ENCODE peak calls at places on chromosomes 12 and 14, in six cellular contexts. One of them, this sample, is unnamed.

GRCh38 chr14:102838531-102838930 is 61.3 kb downstream of the TRAF3 start:
- DNase-seq in stromal cell of bone marrow: no peak
- DNase-seq in globus pallidus: no peak
- DNase-seq in T-helper 22 cell: no peak
- DNase-seq in GDM1: no peak
- DNase-seq in neural crest cell: no peak
- DNase-seq in this sample: no peak

GRCh38 chr12:107990325-107990724 is 138.8 kb upstream of the WSCD2 start:
- DNase-seq in neural crest cell: peak
- DNase-seq in GDM1: no peak
- DNase-seq in stromal cell of bone marrow: no peak
- DNase-seq in T-helper 22 cell: no peak
- DNase-seq in globus pallidus: no peak
- DNase-seq in this sample: peak

GRCh38 chr12:78229491-78230209 is 399.0 kb downstream of the NAV3 start:
- DNase-seq in neural crest cell: peak
- DNase-seq in stromal cell of bone marrow: no peak
- DNase-seq in GDM1: no peak
- DNase-seq in globus pallidus: no peak
- DNase-seq in T-helper 22 cell: no peak
- DNase-seq in this sample: peak

GRCh38 chr12:82047480-82047879 is 288.3 kb upstream of the PPFIA2 start:
- DNase-seq in stromal cell of bone marrow: peak
- DNase-seq in neural crest cell: no peak
- DNase-seq in globus pallidus: no peak
- DNase-seq in GDM1: no peak
- DNase-seq in T-helper 22 cell: no peak
- DNase-seq in this sample: no peak

GRCh38 chr14:101819251-101819990 is 57.9 kb downstream of the PPP2R5C start:
- DNase-seq in neural crest cell: no peak
- DNase-seq in globus pallidus: no peak
- DNase-seq in stromal cell of bone marrow: no peak
- DNase-seq in T-helper 22 cell: peak
- DNase-seq in GDM1: no peak
- DNase-seq in this sample: peak

GRCh38 chr12:65860584-65860983 is 36.3 kb downstream of the HMGA2 start:
- DNase-seq in stromal cell of bone marrow: no peak
- DNase-seq in T-helper 22 cell: no peak
- DNase-seq in globus pallidus: no peak
- DNase-seq in GDM1: no peak
- DNase-seq in neural crest cell: no peak
- DNase-seq in this sample: no peak

GRCh38 chr12:75694891-75695290 is 183.5 kb upstream of the KRR1 start:
- DNase-seq in globus pallidus: no peak
- DNase-seq in stromal cell of bone marrow: no peak
- DNase-seq in T-helper 22 cell: no peak
- DNase-seq in GDM1: no peak
- DNase-seq in neural crest cell: no peak
- DNase-seq in this sample: no peak

GRCh38 chr12:113914806-113915205 is 51.3 kb downstream of the RBM19 start:
- DNase-seq in stromal cell of bone marrow: no peak
- DNase-seq in globus pallidus: no peak
- DNase-seq in neural crest cell: no peak
- DNase-seq in GDM1: no peak
- DNase-seq in T-helper 22 cell: no peak
- DNase-seq in this sample: no peak

GRCh38 chr14:105860615-105861580 is 334.5 kb downstream of the TMEM121 start:
- DNase-seq in stromal cell of bone marrow: no peak
- DNase-seq in T-helper 22 cell: no peak
- DNase-seq in globus pallidus: no peak
- DNase-seq in GDM1: no peak
- DNase-seq in neural crest cell: no peak
- DNase-seq in this sample: peak

GRCh38 chr12:92094751-92095161 is 50.9 kb downstream of the BTG1 start:
- DNase-seq in neural crest cell: no peak
- DNase-seq in stromal cell of bone marrow: no peak
- DNase-seq in globus pallidus: no peak
- DNase-seq in GDM1: no peak
- DNase-seq in T-helper 22 cell: no peak
- DNase-seq in this sample: no peak

GRCh38 chr14:96098309-96098998 is 59.3 kb downstream of the C14orf132 start:
- DNase-seq in T-helper 22 cell: no peak
- DNase-seq in stromal cell of bone marrow: peak
- DNase-seq in neural crest cell: peak
- DNase-seq in globus pallidus: peak
- DNase-seq in GDM1: no peak
- DNase-seq in this sample: no peak

GRCh38 chr14:76330411-76331327 is 45.3 kb upstream of the ESRRB start:
- DNase-seq in GDM1: no peak
- DNase-seq in neural crest cell: no peak
- DNase-seq in stromal cell of bone marrow: no peak
- DNase-seq in globus pallidus: no peak
- DNase-seq in T-helper 22 cell: no peak
- DNase-seq in this sample: no peak

GRCh38 chr12:127393896-127394295 is 873.1 kb upstream of the TMEM132C start:
- DNase-seq in neural crest cell: no peak
- DNase-seq in stromal cell of bone marrow: peak
- DNase-seq in GDM1: no peak
- DNase-seq in T-helper 22 cell: no peak
- DNase-seq in globus pallidus: no peak
- DNase-seq in this sample: no peak

GRCh38 chr14:42872775-42873174 is 1266.1 kb downstream of the LRFN5 start:
- DNase-seq in GDM1: no peak
- DNase-seq in T-helper 22 cell: no peak
- DNase-seq in stromal cell of bone marrow: no peak
- DNase-seq in globus pallidus: no peak
- DNase-seq in neural crest cell: no peak
- DNase-seq in this sample: no peak

GRCh38 chr12:54369597-54370217 is 5.4 kb upstream of the GPR84 start:
- DNase-seq in T-helper 22 cell: no peak
- DNase-seq in GDM1: no peak
- DNase-seq in neural crest cell: no peak
- DNase-seq in globus pallidus: no peak
- DNase-seq in stromal cell of bone marrow: no peak
- DNase-seq in this sample: no peak

GRCh38 chr12:120089105-120089504 is 27.4 kb downstream of the RAB35 start:
- DNase-seq in neural crest cell: no peak
- DNase-seq in GDM1: no peak
- DNase-seq in stromal cell of bone marrow: no peak
- DNase-seq in globus pallidus: no peak
- DNase-seq in T-helper 22 cell: no peak
- DNase-seq in this sample: no peak

GRCh38 chr12:60138526-60138925 is 542.7 kb downstream of the SLC16A7 start:
- DNase-seq in GDM1: no peak
- DNase-seq in T-helper 22 cell: no peak
- DNase-seq in stromal cell of bone marrow: no peak
- DNase-seq in globus pallidus: no peak
- DNase-seq in neural crest cell: no peak
- DNase-seq in this sample: no peak

GRCh38 chr14:102370305-102370809 is 7.6 kb downstream of the TECPR2 start:
- DNase-seq in globus pallidus: no peak
- DNase-seq in neural crest cell: no peak
- DNase-seq in stromal cell of bone marrow: no peak
- DNase-seq in T-helper 22 cell: no peak
- DNase-seq in GDM1: no peak
- DNase-seq in this sample: no peak

GRCh38 chr14:50403433-50403832 is 6.8 kb upstream of the CDKL1 start:
- DNase-seq in T-helper 22 cell: no peak
- DNase-seq in globus pallidus: no peak
- DNase-seq in neural crest cell: no peak
- DNase-seq in stromal cell of bone marrow: no peak
- DNase-seq in GDM1: no peak
- DNase-seq in this sample: no peak

GRCh38 chr12:14567311-14568195 is at the start of gene PLBD1:
- DNase-seq in T-helper 22 cell: no peak
- DNase-seq in GDM1: no peak
- DNase-seq in globus pallidus: peak
- DNase-seq in neural crest cell: peak
- DNase-seq in stromal cell of bone marrow: peak
- DNase-seq in this sample: peak

GRCh38 chr14:65019944-65020566 is 33.4 kb downstream of the FNTB start:
- DNase-seq in T-helper 22 cell: no peak
- DNase-seq in GDM1: peak
- DNase-seq in globus pallidus: peak
- DNase-seq in stromal cell of bone marrow: peak
- DNase-seq in neural crest cell: peak
- DNase-seq in this sample: peak

GRCh38 chr12:124694250-124694649 is 126.8 kb upstream of the NCOR2 start:
- DNase-seq in stromal cell of bone marrow: no peak
- DNase-seq in GDM1: no peak
- DNase-seq in neural crest cell: no peak
- DNase-seq in T-helper 22 cell: no peak
- DNase-seq in globus pallidus: no peak
- DNase-seq in this sample: no peak

GRCh38 chr14:85333313-85333712 is 196.6 kb upstream of the FLRT2 start:
- DNase-seq in GDM1: no peak
- DNase-seq in T-helper 22 cell: no peak
- DNase-seq in neural crest cell: no peak
- DNase-seq in globus pallidus: no peak
- DNase-seq in stromal cell of bone marrow: peak
- DNase-seq in this sample: no peak

GRCh38 chr14:34301107-34301734 is 160.8 kb downstream of the SPTSSA start:
- DNase-seq in stromal cell of bone marrow: peak
- DNase-seq in neural crest cell: peak
- DNase-seq in T-helper 22 cell: no peak
- DNase-seq in globus pallidus: peak
- DNase-seq in GDM1: peak
- DNase-seq in this sample: no peak

GRCh38 chr14:103700753-103701490 is 14.3 kb downstream of the XRCC3 start:
- DNase-seq in GDM1: no peak
- DNase-seq in T-helper 22 cell: no peak
- DNase-seq in stromal cell of bone marrow: no peak
- DNase-seq in globus pallidus: no peak
- DNase-seq in neural crest cell: no peak
- DNase-seq in this sample: peak

GRCh38 chr14:42002139-42002538 is 395.5 kb downstream of the LRFN5 start:
- DNase-seq in neural crest cell: no peak
- DNase-seq in T-helper 22 cell: no peak
- DNase-seq in GDM1: no peak
- DNase-seq in globus pallidus: no peak
- DNase-seq in stromal cell of bone marrow: no peak
- DNase-seq in this sample: no peak

GRCh38 chr12:53225635-53226424 is 6.2 kb downstream of the RARG start:
- DNase-seq in stromal cell of bone marrow: no peak
- DNase-seq in globus pallidus: no peak
- DNase-seq in T-helper 22 cell: no peak
- DNase-seq in neural crest cell: no peak
- DNase-seq in GDM1: no peak
- DNase-seq in this sample: no peak

GRCh38 chr12:124334976-124335375 is 40.1 kb downstream of the RFLNA start:
- DNase-seq in GDM1: no peak
- DNase-seq in globus pallidus: no peak
- DNase-seq in T-helper 22 cell: no peak
- DNase-seq in neural crest cell: no peak
- DNase-seq in stromal cell of bone marrow: no peak
- DNase-seq in this sample: no peak

GRCh38 chr12:88471641-88472040 is 108.6 kb downstream of the KITLG start:
- DNase-seq in globus pallidus: no peak
- DNase-seq in GDM1: no peak
- DNase-seq in stromal cell of bone marrow: peak
- DNase-seq in T-helper 22 cell: no peak
- DNase-seq in neural crest cell: no peak
- DNase-seq in this sample: no peak

GRCh38 chr12:3990356-3990975 is 117.3 kb upstream of the PARP11 start:
- DNase-seq in neural crest cell: no peak
- DNase-seq in T-helper 22 cell: no peak
- DNase-seq in GDM1: no peak
- DNase-seq in globus pallidus: no peak
- DNase-seq in stromal cell of bone marrow: no peak
- DNase-seq in this sample: no peak

GRCh38 chr12:69052613-69053408 is 119.8 kb upstream of the CPM start:
- DNase-seq in T-helper 22 cell: no peak
- DNase-seq in globus pallidus: no peak
- DNase-seq in stromal cell of bone marrow: peak
- DNase-seq in GDM1: no peak
- DNase-seq in neural crest cell: no peak
- DNase-seq in this sample: no peak

GRCh38 chr12:120688527-120689071 is 1.6 kb downstream of the MLEC start:
- DNase-seq in GDM1: peak
- DNase-seq in stromal cell of bone marrow: no peak
- DNase-seq in neural crest cell: no peak
- DNase-seq in T-helper 22 cell: no peak
- DNase-seq in globus pallidus: peak
- DNase-seq in this sample: peak

GRCh38 chr14:50821471-50822464 is 9.2 kb downstream of the NIN start:
- DNase-seq in T-helper 22 cell: peak
- DNase-seq in neural crest cell: no peak
- DNase-seq in stromal cell of bone marrow: no peak
- DNase-seq in GDM1: no peak
- DNase-seq in globus pallidus: no peak
- DNase-seq in this sample: peak

GRCh38 chr12:26283046-26283445 is 87.7 kb downstream of the SSPN start:
- DNase-seq in GDM1: no peak
- DNase-seq in T-helper 22 cell: no peak
- DNase-seq in neural crest cell: no peak
- DNase-seq in globus pallidus: no peak
- DNase-seq in stromal cell of bone marrow: no peak
- DNase-seq in this sample: no peak

GRCh38 chr12:38490941-38491340 is 174.4 kb downstream of the ALG10B start:
- DNase-seq in T-helper 22 cell: no peak
- DNase-seq in GDM1: no peak
- DNase-seq in neural crest cell: no peak
- DNase-seq in globus pallidus: no peak
- DNase-seq in stromal cell of bone marrow: no peak
- DNase-seq in this sample: no peak

GRCh38 chr14:94132285-94132887 is 3.0 kb upstream of the IFI27L2 start:
- DNase-seq in globus pallidus: peak
- DNase-seq in neural crest cell: peak
- DNase-seq in stromal cell of bone marrow: peak
- DNase-seq in GDM1: no peak
- DNase-seq in T-helper 22 cell: peak
- DNase-seq in this sample: peak

GRCh38 chr12:122031342-122032216 is 9.9 kb downstream of the BCL7A start:
- DNase-seq in globus pallidus: no peak
- DNase-seq in T-helper 22 cell: no peak
- DNase-seq in neural crest cell: peak
- DNase-seq in stromal cell of bone marrow: no peak
- DNase-seq in GDM1: peak
- DNase-seq in this sample: peak

GRCh38 chr14:28240909-28241308 is 525.7 kb upstream of the FOXG1 start:
- DNase-seq in neural crest cell: no peak
- DNase-seq in globus pallidus: no peak
- DNase-seq in GDM1: no peak
- DNase-seq in stromal cell of bone marrow: no peak
- DNase-seq in T-helper 22 cell: no peak
- DNase-seq in this sample: no peak